ENCODE peak calls at places on chromosomes 6 and 20, in five cellular contexts. R is fibroblast of lung, W is HCT116, G is BJ, M is GM12865. T is an unnamed sample.

GRCh38 chr6:89895273-89895874 is 1.1 kb downstream of the GJA10 start:
- DNase-seq in R (peak), W (no peak), G (no peak), M (no peak), T (peak)

GRCh38 chr6:32785781-32786533 is 22.6 kb upstream of the HLA-DQB2 start:
- DNase-seq in R (peak), W (peak), G (no peak), M (peak), T (peak)

GRCh38 chr6:165659945-165660862 is 2.8 kb downstream of the PDE10A start:
- DNase-seq in R (no peak), W (no peak), G (no peak), M (no peak), T (no peak)

GRCh38 chr20:38894091-38894847 is 31.9 kb upstream of the FAM83D start:
- DNase-seq in R (no peak), W (no peak), G (no peak), M (no peak), T (no peak)

GRCh38 chr6:108841377-108841855 is 6.8 kb upstream of the ARMC2 start:
- DNase-seq in R (no peak), W (no peak), G (no peak), M (no peak), T (no peak)

GRCh38 chr6:79671605-79672266 is 40.6 kb downstream of the SH3BGRL2 start:
- DNase-seq in R (peak), W (peak), G (no peak), M (peak), T (no peak)

GRCh38 chr6:19444481-19444880 is 392.7 kb upstream of the ID4 start:
- DNase-seq in R (peak), W (no peak), G (no peak), M (no peak), T (no peak)

GRCh38 chr6:114581293-114581692 is 238.5 kb upstream of the HS3ST5 start:
- DNase-seq in R (no peak), W (no peak), G (no peak), M (no peak), T (no peak)

GRCh38 chr20:31666258-31667042 is 28.7 kb downstream of the COX4I2 start:
- DNase-seq in R (peak), W (no peak), G (no peak), M (no peak), T (no peak)

GRCh38 chr20:16206817-16207216 is 366.4 kb downstream of the KIF16B start:
- DNase-seq in R (no peak), W (no peak), G (no peak), M (no peak), T (no peak)

GRCh38 chr6:156852858-156853216 is 75.7 kb downstream of the ARID1B start:
- DNase-seq in R (no peak), W (no peak), G (no peak), M (no peak), T (no peak)

GRCh38 chr6:142400495-142400894 is 98.7 kb downstream of the ADGRG6 start:
- DNase-seq in R (no peak), W (no peak), G (no peak), M (no peak), T (no peak)

GRCh38 chr6:28340310-28340709 is 4.4 kb upstream of the ZSCAN31 start:
- DNase-seq in R (no peak), W (no peak), G (no peak), M (no peak), T (no peak)

GRCh38 chr6:7505196-7505699 is 36.2 kb upstream of the DSP start:
- DNase-seq in R (peak), W (peak), G (peak), M (no peak), T (peak)

GRCh38 chr6:70385931-70386330 is 27.4 kb upstream of the FAM135A start:
- DNase-seq in R (no peak), W (no peak), G (no peak), M (no peak), T (no peak)

GRCh38 chr6:43796168-43796567 is 26.2 kb downstream of the VEGFA start:
- DNase-seq in R (no peak), W (no peak), G (no peak), M (no peak), T (no peak)

GRCh38 chr6:170000071-170000843 is 248.8 kb downstream of the ERMARD start:
- DNase-seq in R (no peak), W (no peak), G (no peak), M (no peak), T (no peak)

GRCh38 chr6:4647414-4648365 is 128.5 kb upstream of the CDYL start:
- DNase-seq in R (peak), W (peak), G (no peak), M (peak), T (peak)

DNA sequence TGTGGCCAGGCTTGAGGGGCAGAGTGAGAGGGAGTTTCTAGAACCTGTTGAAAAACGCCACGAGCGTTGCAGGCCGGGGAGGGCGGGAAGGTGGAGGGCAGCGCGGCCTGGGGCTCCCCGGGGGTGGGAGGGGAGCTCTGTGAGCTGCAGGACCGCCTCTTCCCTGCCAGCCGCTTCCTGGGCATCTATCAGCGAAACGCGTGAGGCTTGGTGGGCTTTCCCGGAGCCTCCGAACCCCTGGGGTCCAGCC is 633 bp upstream of the BHLHE23 start:
- DNase-seq in R (no peak), W (no peak), G (no peak), M (no peak), T (no peak)
- TF ChIP-seq CTCF in R (no peak), W (no peak), G (no peak), M (no peak), T (no peak)

GRCh38 chr6:68086199-68086598 is 548.9 kb upstream of the ADGRB3 start:
- DNase-seq in R (no peak), W (no peak), G (no peak), M (no peak), T (no peak)

GRCh38 chr6:68082086-68082485 is 553.0 kb upstream of the ADGRB3 start:
- DNase-seq in R (peak), W (no peak), G (no peak), M (no peak), T (no peak)

DNA sequence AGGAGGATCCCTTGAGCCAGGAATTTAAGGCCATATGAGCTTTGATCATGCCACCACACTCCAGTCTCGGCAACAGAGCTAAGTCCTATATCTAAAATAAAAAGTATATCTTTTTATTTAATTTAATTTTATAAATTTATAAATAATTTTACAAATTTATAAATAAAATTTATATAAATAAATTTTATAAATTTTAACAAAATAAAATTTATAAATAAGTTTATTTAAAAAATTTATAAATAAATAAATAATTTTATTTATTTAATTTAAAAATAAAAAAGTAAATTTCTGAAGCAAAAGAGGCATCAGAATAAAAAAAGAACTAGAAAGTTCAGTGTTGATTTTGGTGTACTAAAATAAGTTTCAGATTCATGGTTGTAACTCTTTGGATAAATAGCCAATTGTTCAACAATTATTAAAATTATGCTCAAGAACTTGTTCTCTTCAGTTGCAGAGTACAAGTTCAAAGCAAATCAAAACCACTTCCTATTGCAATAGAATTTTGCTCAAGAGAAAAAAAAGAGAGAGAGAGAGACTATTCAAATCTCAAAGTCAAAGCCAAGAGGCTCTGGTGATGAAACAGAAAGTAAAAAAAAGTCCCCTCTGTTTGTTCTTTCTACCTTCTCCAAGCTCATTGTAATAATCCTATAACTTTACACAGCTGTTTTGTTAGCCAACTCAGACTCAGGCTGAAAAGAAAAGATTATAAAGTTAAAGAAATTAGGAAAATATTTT is 547.5 kb upstream of the ADGRB3 start:
- DNase-seq in R (peak), W (no peak), G (no peak), M (peak), T (no peak)
- H3K4me3 ChIP-seq in R (no peak), W (no peak), G (no peak), M (no peak), T (no peak)

GRCh38 chr6:8535505-8535904 is 100.2 kb upstream of the SLC35B3 start:
- DNase-seq in R (no peak), W (no peak), G (no peak), M (no peak), T (no peak)

GRCh38 chr6:8527818-8528217 is 92.5 kb upstream of the SLC35B3 start:
- DNase-seq in R (no peak), W (no peak), G (no peak), M (no peak), T (no peak)

GRCh38 chr6:8529250-8529649 is 93.9 kb upstream of the SLC35B3 start:
- DNase-seq in R (no peak), W (no peak), G (no peak), M (no peak), T (no peak)

GRCh38 chr6:8526619-8527018 is 91.3 kb upstream of the SLC35B3 start:
- DNase-seq in R (no peak), W (no peak), G (no peak), M (no peak), T (no peak)

DNA sequence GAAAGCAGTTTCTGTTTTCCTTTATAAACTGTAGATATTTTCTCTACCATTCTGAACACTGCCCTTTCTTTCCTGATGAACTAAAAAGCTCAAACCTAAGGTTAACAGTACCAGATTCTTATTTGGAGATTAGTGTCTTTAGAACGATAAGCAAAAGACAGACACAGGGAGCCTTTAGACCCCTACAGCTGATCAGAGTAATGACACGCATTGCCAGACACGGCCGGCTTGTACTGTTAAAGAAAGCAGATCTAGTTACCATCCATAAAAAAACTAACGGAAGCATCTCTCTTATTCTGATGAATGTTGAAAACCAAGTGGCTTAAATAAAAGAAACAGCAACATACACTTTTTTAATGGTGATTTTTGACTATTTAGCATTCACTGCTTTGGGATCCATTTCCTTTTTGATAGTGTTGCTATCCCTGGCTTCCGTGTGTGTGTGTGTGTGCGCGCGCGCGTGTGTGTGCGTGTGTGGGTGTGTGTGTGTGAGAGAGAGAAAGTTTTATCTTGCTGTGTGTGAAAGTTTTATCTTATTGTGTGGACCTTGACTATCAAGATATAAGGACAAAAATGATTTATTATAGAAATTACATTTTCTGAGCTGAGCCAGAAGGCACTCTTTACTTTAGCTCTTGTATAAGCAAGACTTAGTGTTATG is 95.6 kb upstream of the SLC35B3 start:
- DNase-seq in R (peak), W (no peak), G (no peak), M (no peak), T (no peak)
- TF ChIP-seq CTCF in R (no peak), W (no peak), G (no peak), M (no peak), T (no peak)

GRCh38 chr20:63980317-63980805 is 571 bp upstream of the PRPF6 start:
- DNase-seq in R (no peak), W (no peak), G (no peak), M (peak), T (no peak)
- H3K4me3 ChIP-seq in R (peak), W (peak), G (peak), M (peak), T (peak)

GRCh38 chr20:23224806-23225205 is 125.8 kb upstream of the NXT1 start:
- DNase-seq in R (no peak), W (no peak), G (no peak), M (no peak), T (no peak)
- TF ChIP-seq CTCF in R (no peak), W (no peak), G (no peak), M (no peak), T (no peak)

GRCh38 chr6:38310061-38310460 is 329.7 kb downstream of the BTBD9 start:
- DNase-seq in R (no peak), W (no peak), G (no peak), M (no peak), T (no peak)

GRCh38 chr6:38306915-38307314 is 332.8 kb downstream of the BTBD9 start:
- DNase-seq in R (no peak), W (no peak), G (no peak), M (peak), T (no peak)

GRCh38 chr6:38305995-38306681 is 333.6 kb downstream of the BTBD9 start:
- DNase-seq in R (no peak), W (no peak), G (no peak), M (peak), T (no peak)

GRCh38 chr6:38311201-38311600 is 328.5 kb downstream of the BTBD9 start:
- DNase-seq in R (no peak), W (no peak), G (no peak), M (no peak), T (no peak)

DNA sequence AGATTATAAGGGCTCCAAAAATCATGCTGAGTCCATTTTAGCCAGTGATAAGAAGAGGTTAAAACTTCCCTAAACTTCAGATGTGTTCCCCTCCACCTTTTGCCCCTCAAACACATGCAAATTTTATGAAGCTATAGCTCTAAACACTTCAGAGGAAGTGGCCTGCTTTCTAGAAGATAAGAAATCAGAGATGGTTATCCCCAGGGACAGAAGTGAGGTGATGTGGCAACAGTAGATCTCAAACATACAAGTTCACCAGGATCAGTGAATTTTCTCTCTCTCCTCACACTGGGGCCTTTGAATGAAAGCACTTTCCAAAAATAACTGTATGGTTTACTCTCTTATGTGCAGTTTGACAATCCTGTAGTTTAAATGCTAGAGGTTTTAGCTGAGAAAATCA is 332.0 kb downstream of the BTBD9 start:
- DNase-seq in R (no peak), W (no peak), G (no peak), M (peak), T (no peak)
- H3K4me3 ChIP-seq in R (no peak), W (no peak), G (no peak), M (peak), T (no peak)

DNA sequence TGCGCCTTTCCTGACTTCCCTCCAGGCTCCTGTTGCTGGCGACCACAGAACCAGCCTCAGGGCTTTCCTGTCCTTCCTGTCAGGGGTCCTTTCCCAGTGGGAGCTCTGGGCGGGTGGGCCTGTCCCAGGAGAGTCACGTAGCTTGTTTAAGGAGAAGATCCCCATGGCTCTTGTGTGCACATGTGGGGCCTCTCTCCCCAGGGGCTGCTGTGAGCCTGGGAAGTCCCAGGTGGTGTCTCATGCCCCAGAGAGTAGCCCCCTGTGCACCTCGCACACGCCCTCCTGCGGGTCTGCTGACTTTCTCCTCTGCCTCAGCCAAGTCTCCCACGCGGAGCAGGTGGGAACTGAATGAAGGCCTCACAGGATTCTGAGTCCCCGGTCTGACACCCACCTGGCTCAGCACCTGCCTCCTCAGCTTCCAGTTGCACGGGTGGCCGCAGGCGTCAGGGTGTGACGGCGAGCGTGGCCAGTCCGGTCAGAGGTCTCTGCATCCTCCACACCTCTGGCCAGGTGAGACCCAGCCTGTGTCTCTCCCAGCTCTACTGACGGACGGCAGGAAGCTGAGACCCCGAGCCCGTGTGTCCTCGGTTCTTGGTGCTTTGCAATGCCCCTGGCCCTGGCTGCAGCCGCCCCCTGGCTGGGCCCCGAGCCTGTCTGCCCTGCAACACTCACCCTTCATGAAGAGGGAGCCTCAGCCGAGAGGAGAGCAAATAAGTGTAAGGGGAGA is 5.6 kb upstream of the NKAIN4 start:
- DNase-seq in R (no peak), W (no peak), G (no peak), M (no peak), T (no peak)
- TF ChIP-seq CTCF in R (no peak), W (no peak), G (no peak), M (no peak), T (no peak)

DNA sequence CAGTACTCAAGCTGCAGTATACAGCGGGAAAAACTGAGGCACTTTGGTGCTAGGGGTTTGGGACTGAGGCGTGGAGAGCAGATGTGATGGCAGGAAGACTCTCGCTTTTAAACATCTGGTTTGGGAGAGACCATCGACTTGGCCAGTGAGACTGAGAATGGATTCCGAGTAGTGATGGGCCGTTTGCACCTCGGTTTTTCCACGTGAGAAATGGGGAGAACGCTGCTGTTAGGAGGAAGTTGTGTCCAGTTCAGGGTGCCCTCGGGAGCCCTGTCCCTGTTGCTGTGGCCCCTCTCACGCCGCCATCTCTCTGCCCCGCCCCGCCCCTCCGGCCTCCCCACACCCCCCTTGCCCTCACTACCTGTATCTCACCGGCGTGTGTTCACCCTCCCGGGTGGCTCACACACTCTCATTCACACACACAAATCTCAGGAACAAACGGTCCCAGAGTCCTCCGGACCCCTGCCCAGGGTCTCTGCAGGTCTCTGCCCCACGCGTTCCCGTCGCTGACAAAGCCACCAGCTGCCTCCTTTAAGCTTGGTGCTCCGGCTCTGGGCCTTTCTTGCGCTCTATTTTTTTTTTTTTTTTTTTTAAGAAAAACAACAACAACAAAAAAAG is 2.7 kb downstream of the SOX12 start:
- DNase-seq in R (peak), W (no peak), G (no peak), M (no peak), T (peak)
- H3K4me3 ChIP-seq in R (peak), W (peak), G (peak), M (peak), T (peak)

DNA sequence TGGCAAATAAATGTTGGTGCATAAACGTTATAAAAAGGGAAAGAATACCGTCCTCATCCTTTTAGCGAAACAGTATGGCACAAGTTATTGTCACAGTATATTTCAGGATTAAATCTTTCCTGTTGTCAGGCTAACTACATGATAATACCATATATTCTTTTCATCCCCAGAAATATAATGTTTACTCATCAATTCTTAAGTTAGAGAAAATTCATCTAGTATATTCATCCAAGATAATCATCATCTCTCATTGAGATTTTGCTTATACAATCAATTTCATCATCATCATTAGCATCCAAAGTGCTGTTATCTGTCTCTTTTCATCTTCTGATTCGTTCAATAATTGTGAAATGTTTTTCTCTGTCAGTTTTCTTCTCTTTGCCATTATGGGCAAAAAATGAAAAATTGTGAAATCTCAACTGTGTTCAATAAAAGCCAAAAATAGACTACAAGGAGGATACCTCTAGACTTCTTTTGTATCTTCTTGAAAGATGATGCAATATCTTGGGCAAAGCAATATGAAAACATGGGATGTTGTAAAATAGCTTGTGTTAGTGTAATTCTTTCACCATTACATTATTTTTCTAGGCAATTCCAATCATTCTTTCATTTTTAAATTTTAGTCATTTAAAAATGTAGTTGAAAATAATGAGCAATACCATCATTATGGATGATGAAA is 2.6 kb downstream of the SPACA1 start:
- DNase-seq in R (no peak), W (no peak), G (no peak), M (no peak), T (peak)
- TF ChIP-seq CTCF in R (no peak), W (no peak), G (no peak), M (no peak), T (no peak)

T was measured in AG10803.